ENCODE peak calls at places on chromosomes 1 and 21, in ten cellular contexts. One of them, this sample, is unnamed.

GRCh38 chr1:1196431-1197187 is 9.8 kb downstream of the TNFRSF18 start:
- DNase-seq in IMR-90: no peak
- DNase-seq in GM23248: no peak
- DNase-seq in EL: no peak
- DNase-seq in activated CD8-positive, alpha-beta T cell treated with anti-CD3 and anti-CD28 coated beads, Interleukin-2, amount 10 ng/mL, durations not matched to agents 7 days and 5 days: no peak
- DNase-seq in mammary epithelial cell: no peak
- DNase-seq in NCI-H2081: no peak
- DNase-seq in NCI-H1105: no peak
- DNase-seq in AG04450: no peak
- DNase-seq in A549: no peak
- DNase-seq in this sample: no peak

GRCh38 chr1:155218854-155219591 is 10.5 kb downstream of the MTX1 start:
- DNase-seq in AG04450: no peak
- DNase-seq in GM23248: peak
- DNase-seq in activated CD8-positive, alpha-beta T cell treated with anti-CD3 and anti-CD28 coated beads, Interleukin-2, amount 10 ng/mL, durations not matched to agents 7 days and 5 days: peak
- DNase-seq in mammary epithelial cell: peak
- DNase-seq in NCI-H1105: peak
- DNase-seq in A549: no peak
- DNase-seq in NCI-H2081: peak
- DNase-seq in EL: peak
- DNase-seq in IMR-90: peak
- DNase-seq in this sample: peak

GRCh38 chr1:209945377-209945776 is 7.4 kb downstream of the SYT14 start:
- DNase-seq in mammary epithelial cell: no peak
- DNase-seq in GM23248: no peak
- DNase-seq in activated CD8-positive, alpha-beta T cell treated with anti-CD3 and anti-CD28 coated beads, Interleukin-2, amount 10 ng/mL, durations not matched to agents 7 days and 5 days: no peak
- DNase-seq in IMR-90: no peak
- DNase-seq in AG04450: no peak
- DNase-seq in NCI-H1105: no peak
- DNase-seq in A549: no peak
- DNase-seq in EL: no peak
- DNase-seq in NCI-H2081: no peak
- DNase-seq in this sample: no peak

GRCh38 chr1:235504122-235504493 is at the start of gene B3GALNT2:
- DNase-seq in GM23248: no peak
- DNase-seq in AG04450: no peak
- DNase-seq in A549: peak
- DNase-seq in IMR-90: no peak
- DNase-seq in mammary epithelial cell: no peak
- DNase-seq in activated CD8-positive, alpha-beta T cell treated with anti-CD3 and anti-CD28 coated beads, Interleukin-2, amount 10 ng/mL, durations not matched to agents 7 days and 5 days: no peak
- DNase-seq in EL: no peak
- DNase-seq in NCI-H1105: no peak
- DNase-seq in NCI-H2081: no peak
- DNase-seq in this sample: no peak

GRCh38 chr21:35743571-35743970 is 316.8 kb downstream of the SETD4 start:
- DNase-seq in mammary epithelial cell: peak
- DNase-seq in IMR-90: peak
- DNase-seq in NCI-H1105: no peak
- DNase-seq in NCI-H2081: no peak
- DNase-seq in AG04450: peak
- DNase-seq in GM23248: peak
- DNase-seq in EL: peak
- DNase-seq in activated CD8-positive, alpha-beta T cell treated with anti-CD3 and anti-CD28 coated beads, Interleukin-2, amount 10 ng/mL, durations not matched to agents 7 days and 5 days: no peak
- DNase-seq in A549: no peak
- DNase-seq in this sample: no peak

GRCh38 chr1:166379447-166379846 is 212.6 kb upstream of the FAM78B start:
- DNase-seq in A549: no peak
- DNase-seq in mammary epithelial cell: no peak
- DNase-seq in GM23248: no peak
- DNase-seq in activated CD8-positive, alpha-beta T cell treated with anti-CD3 and anti-CD28 coated beads, Interleukin-2, amount 10 ng/mL, durations not matched to agents 7 days and 5 days: no peak
- DNase-seq in NCI-H2081: no peak
- DNase-seq in EL: no peak
- DNase-seq in NCI-H1105: no peak
- DNase-seq in IMR-90: no peak
- DNase-seq in AG04450: no peak
- DNase-seq in this sample: peak

GRCh38 chr1:38915352-38915948 is 26.2 kb downstream of the RHBDL2 start:
- DNase-seq in A549: no peak
- DNase-seq in NCI-H1105: no peak
- DNase-seq in NCI-H2081: no peak
- DNase-seq in activated CD8-positive, alpha-beta T cell treated with anti-CD3 and anti-CD28 coated beads, Interleukin-2, amount 10 ng/mL, durations not matched to agents 7 days and 5 days: no peak
- DNase-seq in mammary epithelial cell: no peak
- DNase-seq in IMR-90: peak
- DNase-seq in EL: no peak
- DNase-seq in GM23248: peak
- DNase-seq in AG04450: peak
- DNase-seq in this sample: no peak

GRCh38 chr1:195939844-195940243 is 668.4 kb downstream of the KCNT2 start:
- DNase-seq in A549: no peak
- DNase-seq in GM23248: peak
- DNase-seq in IMR-90: no peak
- DNase-seq in AG04450: no peak
- DNase-seq in NCI-H2081: peak
- DNase-seq in NCI-H1105: no peak
- DNase-seq in EL: peak
- DNase-seq in activated CD8-positive, alpha-beta T cell treated with anti-CD3 and anti-CD28 coated beads, Interleukin-2, amount 10 ng/mL, durations not matched to agents 7 days and 5 days: no peak
- DNase-seq in mammary epithelial cell: peak
- DNase-seq in this sample: no peak

GRCh38 chr21:37557261-37557950 is 190.8 kb downstream of the DYRK1A start:
- DNase-seq in mammary epithelial cell: no peak
- DNase-seq in EL: no peak
- DNase-seq in A549: no peak
- DNase-seq in GM23248: no peak
- DNase-seq in NCI-H2081: no peak
- DNase-seq in activated CD8-positive, alpha-beta T cell treated with anti-CD3 and anti-CD28 coated beads, Interleukin-2, amount 10 ng/mL, durations not matched to agents 7 days and 5 days: no peak
- DNase-seq in AG04450: no peak
- DNase-seq in IMR-90: no peak
- DNase-seq in NCI-H1105: no peak
- DNase-seq in this sample: no peak

GRCh38 chr1:94399449-94399848 is 18.7 kb upstream of the ABCD3 start:
- DNase-seq in GM23248: no peak
- DNase-seq in AG04450: no peak
- DNase-seq in EL: no peak
- DNase-seq in activated CD8-positive, alpha-beta T cell treated with anti-CD3 and anti-CD28 coated beads, Interleukin-2, amount 10 ng/mL, durations not matched to agents 7 days and 5 days: no peak
- DNase-seq in IMR-90: no peak
- DNase-seq in NCI-H2081: no peak
- DNase-seq in mammary epithelial cell: no peak
- DNase-seq in NCI-H1105: no peak
- DNase-seq in A549: no peak
- DNase-seq in this sample: no peak

GRCh38 chr21:44391345-44392091 is 38.1 kb downstream of the TRPM2 start:
- DNase-seq in activated CD8-positive, alpha-beta T cell treated with anti-CD3 and anti-CD28 coated beads, Interleukin-2, amount 10 ng/mL, durations not matched to agents 7 days and 5 days: no peak
- DNase-seq in EL: no peak
- DNase-seq in IMR-90: no peak
- DNase-seq in NCI-H2081: no peak
- DNase-seq in AG04450: no peak
- DNase-seq in mammary epithelial cell: no peak
- DNase-seq in NCI-H1105: no peak
- DNase-seq in A549: no peak
- DNase-seq in GM23248: peak
- DNase-seq in this sample: no peak

This sample was measured in SW480.